ENCODE peak calls at places on chromosome 14, in four cellular contexts. U is OCI-M1, G is endothelial cell, J is RWPE1. N is an unnamed sample.

GRCh38 chr14:64569108-64570045 is 19.6 kb downstream of the PPP1R36 start:
- DNase-seq in U (no peak), G (no peak), J (peak), N (no peak)

GRCh38 chr14:24056800-24057184 is 5.0 kb downstream of the CARMIL3 start:
- DNase-seq in U (no peak), G (no peak), J (no peak), N (no peak)

GRCh38 chr14:32785585-32785984 is 153.1 kb upstream of the NPAS3 start:
- DNase-seq in U (no peak), G (no peak), J (no peak), N (no peak)

GRCh38 chr14:69358233-69358963 is 39.7 kb downstream of the ERH start:
- DNase-seq in U (no peak), G (no peak), J (no peak), N (no peak)

GRCh38 chr14:78005325-78005724 is 164.8 kb upstream of the NRXN3 start:
- DNase-seq in U (peak), G (no peak), J (peak), N (no peak)

GRCh38 chr14:49679271-49679670 is 8.7 kb downstream of the POLE2 start:
- DNase-seq in U (no peak), G (no peak), J (no peak), N (no peak)

GRCh38 chr14:32230181-32230580 is 27.1 kb upstream of the RNU6-8 start:
- DNase-seq in U (no peak), G (no peak), J (peak), N (no peak)

GRCh38 chr14:100015251-100015655 is 50.0 kb upstream of the EVL start:
- DNase-seq in U (peak), G (no peak), J (no peak), N (peak)

GRCh38 chr14:55929136-55929535 is 189.1 kb upstream of the PELI2 start:
- DNase-seq in U (no peak), G (no peak), J (no peak), N (no peak)

GRCh38 chr14:80615831-80616230 is 325.7 kb downstream of the CEP128 start:
- DNase-seq in U (no peak), G (no peak), J (no peak), N (no peak)

GRCh38 chr14:73666583-73666982 is 21.8 kb downstream of the DNAL1 start:
- DNase-seq in U (peak), G (no peak), J (no peak), N (no peak)

GRCh38 chr14:63273717-63274673 is 44.7 kb downstream of the GPHB5 start:
- DNase-seq in U (no peak), G (no peak), J (no peak), N (no peak)

GRCh38 chr14:65449647-65450046 is 37.1 kb downstream of the FUT8 start:
- DNase-seq in U (no peak), G (no peak), J (no peak), N (no peak)

GRCh38 chr14:57326253-57326652 is 57.5 kb downstream of the AP5M1 start:
- DNase-seq in U (no peak), G (no peak), J (no peak), N (peak)

GRCh38 chr14:91395998-91396660 is 21.5 kb downstream of the CCDC88C start:
- DNase-seq in U (no peak), G (no peak), J (peak), N (no peak)

GRCh38 chr14:24920265-24921080 is 129.5 kb downstream of the STXBP6 start:
- DNase-seq in U (peak), G (no peak), J (no peak), N (no peak)

GRCh38 chr14:75928587-75929230 is 53.1 kb downstream of the TGFB3 start:
- DNase-seq in U (no peak), G (no peak), J (no peak), N (no peak)

GRCh38 chr14:100539766-100540140 is 47.5 kb downstream of the BEGAIN start:
- DNase-seq in U (no peak), G (no peak), J (no peak), N (no peak)

GRCh38 chr14:55540847-55541773 is 38.9 kb upstream of the KTN1 start:
- DNase-seq in U (no peak), G (no peak), J (peak), N (no peak)

GRCh38 chr14:101888182-101888581 is 76.2 kb upstream of the DYNC1H1 start:
- DNase-seq in U (no peak), G (no peak), J (no peak), N (no peak)

GRCh38 chr14:74647834-74648361 is 35.9 kb upstream of the LTBP2 start:
- DNase-seq in U (no peak), G (no peak), J (peak), N (peak)

GRCh38 chr14:96799489-96800056 is 2.4 kb downstream of the VRK1 start:
- DNase-seq in U (no peak), G (no peak), J (no peak), N (no peak)

GRCh38 chr14:77071938-77072388 is 26.1 kb upstream of the CIPC start:
- DNase-seq in U (peak), G (no peak), J (peak), N (no peak)

GRCh38 chr14:64387232-64387737 is 868 bp upstream of the MTHFD1 start:
- DNase-seq in U (no peak), G (peak), J (peak), N (no peak)

GRCh38 chr14:77143071-77143470 is 1.5 kb upstream of the ZDHHC22 start:
- DNase-seq in U (peak), G (no peak), J (no peak), N (no peak)

GRCh38 chr14:65179918-65180724 is 77.8 kb upstream of the MAX start:
- DNase-seq in U (no peak), G (no peak), J (peak), N (peak)

GRCh38 chr14:99035712-99036593 is 236.0 kb downstream of the BCL11B start:
- DNase-seq in U (no peak), G (peak), J (peak), N (no peak)

N was measured in KBM-7.